ENCODE peak calls at places on chromosomes 12 and 14, in ten cellular contexts. I, M, T, O, G, A, Z, X, B and C are unnamed samples.

GRCh38 chr12:64840129-64840528 is 15.7 kb downstream of the TBC1D30 start:
- DNase-seq in B (no peak), T (no peak), I (no peak), O (no peak), G (no peak), Z (no peak), A (no peak), X (peak; percentile 55), M (no peak), C (no peak)

GRCh38 chr12:19834596-19834995 is 395.3 kb downstream of the AEBP2 start:
- DNase-seq in O (no peak), M (peak; percentile 62), B (no peak), A (no peak), X (no peak), G (no peak), I (peak; percentile 57), T (peak; percentile 37), Z (no peak), C (no peak)

GRCh38 chr12:123091756-123092155 is 59.1 kb downstream of the PITPNM2 start:
- DNase-seq in G (no peak), B (no peak), A (no peak), M (no peak), X (no peak), I (no peak), T (no peak), Z (no peak), O (no peak), C (no peak)

GRCh38 chr12:3611853-3612703 is 121.1 kb downstream of the PRMT8 start:
- DNase-seq in M (no peak), T (no peak), O (no peak), Z (peak; percentile 31), G (no peak), I (no peak), B (no peak), X (no peak), A (no peak), C (no peak)

GRCh38 chr14:41875113-41875512 is 268.4 kb downstream of the LRFN5 start:
- DNase-seq in B (no peak), X (no peak), I (no peak), M (no peak), O (no peak), A (no peak), T (no peak), Z (no peak), G (no peak), C (no peak)

GRCh38 chr14:105350450-105351244 is 36.1 kb downstream of the PACS2 start:
- DNase-seq in G (no peak), I (no peak), Z (no peak), X (no peak), B (no peak), M (no peak), A (no peak), T (no peak), O (peak; percentile 58), C (no peak)

GRCh38 chr14:101088714-101089113 is 185.2 kb upstream of the RTL1 start:
- DNase-seq in I (no peak), O (no peak), T (no peak), Z (no peak), X (no peak), M (no peak), B (no peak), G (no peak), A (no peak), C (no peak)

GRCh38 chr12:33945438-33945784 is 76.9 kb upstream of the ALG10 start:
- DNase-seq in T (no peak), B (no peak), X (no peak), Z (no peak), O (no peak), G (no peak), M (no peak), A (no peak), I (no peak), C (no peak)

GRCh38 chr12:69329669-69330428 is 18.3 kb upstream of the LYZ start:
- DNase-seq in T (no peak), A (no peak), B (no peak), I (no peak), M (no peak), Z (no peak), G (no peak), O (no peak), X (peak; percentile 18), C (no peak)

GRCh38 chr12:102423447-102423846 is 56.9 kb downstream of the IGF1 start:
- DNase-seq in O (no peak), I (no peak), G (no peak), Z (no peak), X (no peak), A (no peak), T (peak; percentile 52), B (peak; percentile 2), M (no peak), C (no peak)

GRCh38 chr14:106129274-106129673 is 602.9 kb downstream of the TMEM121 start:
- DNase-seq in A (no peak), B (no peak), G (no peak), Z (no peak), X (no peak), M (no peak), T (no peak), O (no peak), I (no peak), C (no peak)

GRCh38 chr12:50517456-50518048 is 12.8 kb downstream of the DIP2B start:
- DNase-seq in T (peak; percentile 57), B (peak; percentile 54), I (peak; percentile 47), M (peak; percentile 43), G (no peak), X (no peak), Z (no peak), O (no peak), A (no peak), C (peak; percentile 31)

GRCh38 chr12:49133014-49133413 is 1.8 kb upstream of the TUBA1B start:
- DNase-seq in B (no peak), O (no peak), X (no peak), M (no peak), T (peak; percentile 28), Z (no peak), A (no peak), I (no peak), G (no peak), C (no peak)

GRCh38 chr14:49497725-49498348 is 88.3 kb downstream of the RPS29 start:
- DNase-seq in X (peak; percentile 95), I (peak; percentile 85), G (no peak), M (peak; percentile 83), T (peak; percentile 86), O (no peak), B (peak; percentile 78), Z (no peak), A (peak; percentile 57), C (peak; percentile 81)

GRCh38 chr12:54191550-54192022 is 2.8 kb upstream of the SMUG1 start:
- DNase-seq in O (peak; percentile 82), A (peak; percentile 60), M (peak; percentile 87), Z (peak; percentile 84), X (peak; percentile 84), G (peak; percentile 88), T (peak; percentile 87), B (peak; percentile 73), I (peak; percentile 90), C (peak; percentile 86)

GRCh38 chr12:119230804-119231203 is 52.1 kb downstream of the HSPB8 start:
- DNase-seq in A (no peak), B (no peak), T (no peak), I (no peak), G (no peak), Z (no peak), M (no peak), X (no peak), O (no peak), C (no peak)

GRCh38 chr12:119236372-119236771 is 57.6 kb downstream of the HSPB8 start:
- DNase-seq in O (no peak), A (no peak), G (no peak), I (no peak), X (no peak), T (no peak), M (no peak), Z (no peak), B (no peak), C (no peak)

GRCh38 chr12:119231774-119232173 is 53.0 kb downstream of the HSPB8 start:
- DNase-seq in Z (no peak), O (no peak), B (no peak), X (no peak), T (no peak), G (no peak), M (no peak), I (no peak), A (no peak), C (no peak)

GRCh38 chr12:119239040-119239439 is 60.3 kb downstream of the HSPB8 start:
- DNase-seq in X (no peak), G (no peak), Z (no peak), B (no peak), O (no peak), A (no peak), I (no peak), T (no peak), M (no peak), C (no peak)

GRCh38 chr12:119235352-119235751 is 56.6 kb downstream of the HSPB8 start:
- DNase-seq in O (no peak), Z (no peak), A (no peak), B (no peak), I (no peak), X (no peak), M (no peak), G (no peak), T (no peak), C (no peak)
- TF ChIP-seq CTCF in O (peak; percentile 19), Z (peak; percentile 26), A (peak; percentile 51), B (peak; percentile 5), I (peak; percentile 20), X (peak; percentile 49), M (peak; percentile 5), G (no peak), T (peak; percentile 26), C (peak; percentile 9)

DNA sequence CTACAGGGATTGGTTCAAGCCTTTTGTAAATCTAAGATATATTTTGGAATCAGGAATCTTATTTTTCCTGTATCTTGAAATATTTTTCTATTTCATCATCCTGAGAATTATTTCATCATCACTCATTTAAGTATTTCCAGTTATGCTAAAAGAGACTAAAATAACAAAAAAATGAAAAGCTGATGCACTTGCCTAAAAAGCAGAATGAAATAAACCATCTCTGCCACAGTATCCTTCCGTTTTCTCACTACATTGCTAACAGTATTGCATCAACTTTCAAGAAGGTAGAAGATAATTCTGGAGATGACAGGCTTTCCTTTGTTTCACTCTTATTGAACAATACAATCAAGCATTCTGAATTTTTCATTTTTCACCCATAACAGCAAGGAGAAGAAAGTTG is 31.1 kb upstream of the EIF5 start:
- DNase-seq in O (no peak), A (no peak), I (peak; percentile 43), G (no peak), Z (no peak), B (no peak), X (no peak), T (peak; percentile 71), M (peak; percentile 44), C (no peak)
- H3K4me3 ChIP-seq in O (no peak overlapping the region), A (no peak overlapping the region), I (no peak overlapping the region), G (no peak overlapping the region), Z (no peak overlapping the region), B (no peak overlapping the region), X (no peak overlapping the region), T (no peak overlapping the region), M (no peak overlapping the region), C (no peak overlapping the region)

GRCh38 chr14:26845106-26845818 is 247.4 kb upstream of the NOVA1 start:
- DNase-seq in T (no peak), O (no peak), X (no peak), B (no peak), M (no peak), I (no peak), A (no peak), G (no peak), Z (no peak), C (no peak)
- TF ChIP-seq CTCF in T (no peak), O (no peak), X (no peak), B (no peak), M (no peak), I (no peak), A (no peak), G (no peak), Z (no peak), C (no peak)

GRCh38 chr14:24080888-24081738 is 9.8 kb downstream of the CPNE6 start:
- DNase-seq in M (peak; percentile 17), A (no peak), T (peak; percentile 11), O (peak; percentile 78), Z (no peak), X (peak; percentile 59), G (peak; percentile 48), I (no peak), B (peak; percentile 6), C (peak; percentile 11)
- H3K4me3 ChIP-seq in M (peak overlapping the region; percentile 53), A (peak overlapping the region; percentile 68), T (peak overlapping the region; percentile 60), O (peak overlapping the region; percentile 60), Z (peak overlapping the region; percentile 54), X (peak overlapping the region; percentile 76), G (peak overlapping the region; percentile 50), I (peak overlapping the region; percentile 44), B (peak overlapping the region; percentile 45), C (peak overlapping the region; percentile 51)